ENCODE peak calls at places on chromosomes 13 and 19, in seven cellular contexts. A, P, M, V, D, G and X are unnamed samples.

GRCh38 chr13:98301721-98302120 is 124.7 kb upstream of the RNF113B start:
- DNase-seq in A (peak), P (no peak), M (no peak), V (no peak), D (no peak), G (no peak), X (no peak)

GRCh38 chr19:2983351-2984195 is 6.2 kb downstream of the TLE6 start:
- DNase-seq in A (peak), P (peak), M (no peak), V (no peak), D (peak), G (no peak), X (peak)

GRCh38 chr19:39264306-39265290 is 3.6 kb upstream of the IFNL2 start:
- DNase-seq in A (no peak), P (no peak), M (no peak), V (no peak), D (peak), G (no peak), X (no peak)

GRCh38 chr13:39951301-39951700 is 295.8 kb downstream of the COG6 start:
- DNase-seq in A (no peak), P (no peak), M (no peak), V (no peak), D (no peak), G (no peak), X (no peak)

GRCh38 chr19:47663911-47664771 is 49.1 kb upstream of the EHD2 start:
- DNase-seq in A (peak), P (no peak), M (no peak), V (peak), D (no peak), G (peak), X (peak)

GRCh38 chr19:6667114-6667627 is 2.8 kb downstream of the TNFSF14 start:
- DNase-seq in A (no peak), P (no peak), M (no peak), V (no peak), D (no peak), G (no peak), X (peak)

GRCh38 chr19:20661150-20661819 is at the start of gene ZNF626:
- DNase-seq in A (peak), P (peak), M (no peak), V (no peak), D (peak), G (peak), X (peak)

GRCh38 chr13:77372275-77372674 is 45.4 kb upstream of the MYCBP2 start:
- DNase-seq in A (no peak), P (no peak), M (no peak), V (no peak), D (no peak), G (no peak), X (no peak)

GRCh38 chr19:48963371-48964204 is 1.5 kb upstream of the FTL start:
- DNase-seq in A (peak), P (no peak), M (no peak), V (peak), D (peak), G (peak), X (peak)

GRCh38 chr13:84352946-84353345 is 470.7 kb upstream of the SLITRK1 start:
- DNase-seq in A (no peak), P (no peak), M (no peak), V (no peak), D (no peak), G (no peak), X (no peak)

GRCh38 chr19:29533578-29534544 is 8.1 kb downstream of the VSTM2B start:
- DNase-seq in A (no peak), P (no peak), M (no peak), V (no peak), D (peak), G (no peak), X (no peak)

GRCh38 chr13:30156270-30156669 is 151.1 kb downstream of the KATNAL1 start:
- DNase-seq in A (peak), P (no peak), M (no peak), V (no peak), D (no peak), G (no peak), X (no peak)

GRCh38 chr13:103703246-103703645 is 637.0 kb upstream of the SLC10A2 start:
- DNase-seq in A (no peak), P (no peak), M (no peak), V (no peak), D (no peak), G (no peak), X (no peak)

GRCh38 chr13:107866666-107867623 is 348.4 kb downstream of the LIG4 start:
- DNase-seq in A (peak), P (peak), M (no peak), V (no peak), D (peak), G (no peak), X (peak)

GRCh38 chr13:88919970-88920628 is 1248.9 kb downstream of the SLITRK5 start:
- DNase-seq in A (no peak), P (no peak), M (no peak), V (no peak), D (no peak), G (no peak), X (no peak)

GRCh38 chr13:75447493-75447892 is 34.5 kb downstream of the TBC1D4 start:
- DNase-seq in A (no peak), P (no peak), M (no peak), V (no peak), D (no peak), G (no peak), X (no peak)

GRCh38 chr13:80577951-80578670 is 237.2 kb upstream of the SPRY2 start:
- DNase-seq in A (no peak), P (no peak), M (no peak), V (peak), D (no peak), G (no peak), X (no peak)

GRCh38 chr13:67230774-67231480 is 791 bp upstream of the PCDH9 start:
- DNase-seq in A (peak), P (peak), M (no peak), V (peak), D (peak), G (peak), X (peak)

GRCh38 chr19:13588953-13589833 is 82.9 kb upstream of the CACNA1A start:
- DNase-seq in A (peak), P (peak), M (peak), V (peak), D (peak), G (peak), X (peak)

GRCh38 chr13:106357198-106357597 is 178.3 kb downstream of the EFNB2 start:
- DNase-seq in A (peak), P (no peak), M (no peak), V (no peak), D (no peak), G (no peak), X (no peak)

GRCh38 chr19:4795400-4795799 is 3.9 kb downstream of the FEM1A start:
- DNase-seq in A (peak), P (no peak), M (no peak), V (no peak), D (no peak), G (no peak), X (no peak)

GRCh38 chr19:40603071-40603718 is 2.0 kb downstream of the LTBP4 start:
- DNase-seq in A (peak), P (no peak), M (no peak), V (peak), D (no peak), G (peak), X (peak)

GRCh38 chr13:44198826-44199225 is 174.8 kb upstream of the SERP2 start:
- DNase-seq in A (no peak), P (no peak), M (no peak), V (no peak), D (no peak), G (no peak), X (no peak)

GRCh38 chr19:40213251-40213793 is 4.9 kb downstream of the TTC9B start:
- DNase-seq in A (no peak), P (no peak), M (no peak), V (no peak), D (no peak), G (no peak), X (no peak)

GRCh38 chr19:3712663-3713531 is 4.7 kb downstream of the TJP3 start:
- DNase-seq in A (no peak), P (no peak), M (peak), V (peak), D (no peak), G (no peak), X (no peak)

GRCh38 chr19:39502640-39503417 is 4.1 kb downstream of the DLL3 start:
- DNase-seq in A (peak), P (peak), M (peak), V (peak), D (peak), G (peak), X (peak)

DNA sequence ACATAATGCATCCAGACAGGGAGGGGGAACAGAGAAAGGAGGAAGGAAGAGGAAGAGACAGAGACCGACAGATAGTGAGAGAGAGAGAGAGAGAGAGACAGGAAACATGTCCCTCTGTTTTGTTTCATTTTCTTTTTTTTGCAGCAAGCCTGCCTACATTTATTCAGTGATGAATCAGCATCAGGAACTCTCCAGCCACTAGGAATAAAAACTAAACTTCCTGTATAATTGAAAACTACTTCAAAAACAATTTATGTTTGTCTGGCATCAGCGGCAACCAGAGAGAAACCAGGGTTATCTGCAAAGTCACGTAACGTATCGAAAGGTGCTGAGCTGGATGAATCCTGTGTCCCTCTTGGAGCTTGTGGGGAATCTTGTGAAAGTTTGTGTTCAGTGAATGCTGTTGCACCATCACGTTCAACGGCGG is 148.6 kb upstream of the SOX21 start:
- DNase-seq in A (peak), P (no peak), M (no peak), V (no peak), D (no peak), G (no peak), X (no peak)
- TF ChIP-seq RAD21 in A (no peak), P (no peak), M (no peak), V (no peak), D (no peak), G (no peak), X (no peak)

GRCh38 chr19:33413868-33414666 is 40.6 kb downstream of the CEBPG start:
- DNase-seq in A (no peak), P (peak), M (no peak), V (no peak), D (no peak), G (no peak), X (no peak)

GRCh38 chr19:33413426-33413725 is 39.9 kb downstream of the CEBPG start:
- DNase-seq in A (no peak), P (no peak), M (no peak), V (no peak), D (no peak), G (no peak), X (no peak)

GRCh38 chr19:33416307-33417215 is 43.1 kb downstream of the CEBPG start:
- DNase-seq in A (peak), P (peak), M (peak), V (peak), D (peak), G (peak), X (peak)

GRCh38 chr19:33412617-33413425 is 39.3 kb downstream of the CEBPG start:
- DNase-seq in A (no peak), P (no peak), M (no peak), V (no peak), D (no peak), G (no peak), X (no peak)

DNA sequence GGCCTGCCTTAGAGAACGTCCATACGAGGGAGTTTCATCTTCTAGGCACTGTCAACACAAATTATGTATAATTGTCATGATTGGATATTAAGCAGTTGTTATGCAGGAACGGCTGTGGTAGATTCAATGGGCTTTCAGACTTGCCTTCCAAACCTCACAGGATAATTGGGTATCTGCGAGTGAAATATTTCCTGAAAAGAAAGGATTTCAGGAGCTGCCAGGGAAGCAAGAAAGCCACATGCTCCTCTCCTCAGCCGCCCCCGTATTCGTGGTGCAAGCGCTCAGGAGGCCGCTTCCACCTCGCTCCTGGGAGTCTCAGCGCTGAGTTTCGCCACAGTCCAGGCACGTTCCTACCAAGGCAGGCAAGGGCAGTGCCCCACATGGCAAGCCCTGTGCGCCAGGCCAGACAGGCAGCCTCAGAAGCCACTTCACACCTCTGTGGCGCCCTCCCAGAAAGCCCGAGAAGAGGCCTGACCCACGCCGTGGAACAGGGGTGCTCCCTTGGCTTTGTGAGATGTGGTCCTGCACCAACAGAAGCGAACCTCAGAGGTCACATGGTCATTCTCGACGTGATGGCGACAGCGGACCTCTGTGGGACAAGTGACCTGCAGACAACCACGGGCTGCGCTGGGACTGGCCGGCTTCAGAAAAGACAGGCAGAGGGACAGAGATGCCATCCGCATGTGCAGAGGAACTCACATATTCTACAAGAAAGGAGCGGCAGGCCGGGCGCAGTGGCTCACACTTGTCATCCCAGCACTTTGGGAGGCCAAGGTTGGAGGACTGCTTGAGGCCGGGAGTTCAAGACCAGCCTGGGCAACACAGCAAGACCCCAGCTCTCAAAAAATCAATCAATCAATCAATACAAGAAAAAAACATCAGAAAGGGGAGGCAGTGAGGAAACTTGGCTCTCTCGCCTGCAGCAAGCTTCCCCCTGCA is 41.4 kb downstream of the CEBPG start:
- DNase-seq in A (no peak), P (no peak), M (no peak), V (no peak), D (no peak), G (no peak), X (no peak)
- TF ChIP-seq RAD21 in A (no peak), P (no peak), M (no peak), V (no peak), D (no peak), G (no peak), X (no peak)

DNA sequence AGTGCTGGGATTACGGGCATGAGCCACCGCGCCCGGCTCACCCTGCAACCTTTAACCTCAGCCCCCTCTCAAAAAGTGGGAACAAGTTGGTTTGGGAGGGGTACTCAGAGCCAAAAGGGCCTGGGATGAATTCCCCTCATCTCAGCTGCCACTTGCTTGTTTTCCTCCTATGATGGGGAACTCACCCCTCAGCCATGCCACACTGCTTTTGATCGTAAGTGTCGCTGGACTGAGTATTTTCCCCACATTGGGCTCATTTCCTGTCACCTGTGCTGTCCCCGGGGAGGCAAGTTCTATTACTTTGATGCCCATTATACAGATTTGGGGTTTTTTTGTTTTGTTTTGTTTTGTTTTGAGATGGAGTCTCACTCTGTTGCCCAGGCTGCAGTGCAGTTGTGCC is 6.5 kb downstream of the R3HDM4 start:
- DNase-seq in A (no peak), P (no peak), M (no peak), V (no peak), D (no peak), G (no peak), X (no peak)
- TF ChIP-seq RAD21 in A (no peak), P (no peak), M (no peak), V (no peak), D (no peak), G (no peak), X (no peak)

DNA sequence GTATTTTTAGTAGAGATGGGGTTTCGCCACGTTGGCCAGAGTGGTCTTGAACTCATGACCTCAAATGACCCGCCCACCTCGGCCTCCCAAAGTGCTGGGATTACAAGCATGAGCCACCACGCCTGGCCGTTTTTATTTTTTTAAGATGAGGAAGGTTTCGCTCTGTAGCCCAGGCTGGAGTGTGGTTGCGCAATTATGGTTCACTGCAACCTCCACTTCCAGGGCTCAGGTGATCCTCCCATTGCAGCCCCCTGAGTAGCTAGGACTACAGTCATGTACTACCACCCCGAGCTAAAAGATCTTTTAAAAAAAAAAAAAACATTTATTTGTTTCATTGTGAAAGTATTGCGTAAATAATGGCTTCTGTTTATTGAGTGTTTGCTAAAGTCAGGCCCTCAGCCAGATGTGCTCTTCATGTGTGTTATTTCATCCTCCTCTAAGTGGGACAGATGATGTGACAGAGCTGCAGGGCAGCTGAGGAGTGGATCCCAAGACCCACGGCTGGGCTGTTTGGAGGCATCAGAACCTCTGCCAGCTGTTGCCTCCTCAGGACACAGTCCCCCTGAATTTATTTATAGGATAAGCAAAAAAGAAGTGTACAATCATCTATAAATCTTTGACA is 18.5 kb downstream of the ILF3 start:
- DNase-seq in A (no peak), P (no peak), M (no peak), V (no peak), D (no peak), G (no peak), X (no peak)
- TF ChIP-seq RAD21 in A (no peak), P (no peak), M (no peak), V (no peak), D (no peak), G (no peak), X (no peak)

DNA sequence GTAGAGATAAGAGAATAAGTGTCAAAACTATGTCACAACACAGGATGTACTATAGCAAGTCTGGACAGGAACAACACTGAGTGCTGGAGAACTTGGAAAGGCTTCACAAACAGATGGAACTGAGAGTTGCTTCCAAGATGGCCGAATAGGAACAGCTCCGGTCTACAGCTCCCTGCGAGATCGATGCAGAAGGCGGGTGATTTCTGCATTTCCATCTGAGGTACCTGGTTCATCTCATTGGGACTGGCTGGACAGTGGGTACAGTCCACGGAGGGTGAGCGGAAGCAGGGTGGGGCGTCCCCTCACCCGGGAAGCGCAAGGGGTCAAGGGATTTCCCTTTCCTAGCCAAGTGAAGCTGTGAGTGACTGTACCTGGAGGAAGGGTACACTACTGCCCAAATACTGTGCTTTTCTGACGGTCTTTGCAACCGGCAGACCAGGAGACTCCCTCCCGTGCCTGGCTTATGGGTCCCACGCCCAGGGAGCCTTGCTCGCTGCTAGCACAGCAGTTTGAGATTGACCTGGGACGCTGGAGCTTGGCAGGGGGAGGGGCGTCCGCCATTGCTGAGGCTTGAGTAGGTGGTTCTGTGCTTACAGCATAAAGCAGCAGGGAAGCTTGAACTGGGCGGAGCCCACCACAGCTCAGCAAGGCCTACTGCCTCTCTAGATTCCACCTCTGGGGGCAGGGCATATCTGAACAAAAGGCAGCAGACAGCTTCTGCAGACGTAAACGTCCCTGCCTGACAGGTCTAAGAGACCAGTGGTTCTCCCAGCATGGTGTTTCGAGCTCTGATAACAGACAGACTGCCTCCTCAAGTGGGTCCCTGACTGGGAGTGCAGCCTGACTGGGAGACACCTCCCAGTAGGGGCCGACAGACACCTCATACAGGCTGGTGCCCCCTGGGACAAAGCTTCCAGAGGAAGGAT is 46.0 kb downstream of the USP12 start:
- DNase-seq in A (no peak), P (no peak), M (no peak), V (no peak), D (no peak), G (peak), X (peak)
- TF ChIP-seq RAD21 in A (no peak), P (no peak), M (no peak), V (no peak), D (no peak), G (peak), X (peak)

DNA sequence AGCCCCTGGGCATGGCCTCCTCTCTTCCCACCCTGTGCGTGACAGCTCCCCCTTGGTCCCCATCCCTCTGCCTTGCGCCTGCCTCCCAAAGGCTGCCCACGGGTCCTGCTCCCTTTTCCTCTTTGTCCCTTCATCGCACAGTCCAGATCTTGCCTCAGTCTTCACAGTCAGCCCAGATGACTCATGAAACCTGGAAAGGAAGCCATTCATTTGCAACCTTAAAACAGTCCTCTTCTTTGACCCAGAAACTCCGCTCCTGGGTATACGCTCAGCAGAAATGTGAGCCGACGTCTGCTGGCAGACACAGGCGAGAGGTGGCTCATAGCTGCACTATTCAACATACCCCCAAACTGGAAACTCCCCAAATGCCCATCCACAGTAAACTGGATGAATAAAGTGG is 13.6 kb upstream of the PEPD start:
- DNase-seq in A (peak), P (no peak), M (no peak), V (no peak), D (no peak), G (no peak), X (no peak)
- TF ChIP-seq RAD21 in A (no peak), P (no peak), M (no peak), V (no peak), D (no peak), G (no peak), X (no peak)